ENCODE peak calls at places on chromosomes 11 and 22, in five cellular contexts. K, G, N, U and Q are unnamed samples.

GRCh38 chr11:23990346-23990745 is 506.5 kb upstream of the LUZP2 start:
- DNase-seq in K (no peak), G (peak; percentile 23), N (no peak), U (no peak), Q (no peak)

GRCh38 chr11:57604289-57605010 is 7.0 kb downstream of the SERPING1 start:
- DNase-seq in K (no peak), G (no peak), N (no peak), U (no peak), Q (no peak)

GRCh38 chr11:21806982-21807749 is 385.7 kb upstream of the ANO5 start:
- DNase-seq in K (no peak), G (no peak), N (no peak), U (no peak), Q (no peak)

GRCh38 chr22:37043828-37044538 is 7.6 kb upstream of the KCTD17 start:
- DNase-seq in K (peak; percentile 39), G (peak; percentile 66), N (no peak), U (peak; percentile 88), Q (peak; percentile 64)

GRCh38 chr22:40813912-40814315 is 5.2 kb downstream of the SLC25A17 start:
- DNase-seq in K (no peak), G (no peak), N (no peak), U (no peak), Q (no peak)

GRCh38 chr11:76810151-76810853 is 27.1 kb downstream of the TSKU start:
- DNase-seq in K (peak; percentile 30), G (peak; percentile 59), N (peak; percentile 42), U (peak; percentile 57), Q (no peak)

GRCh38 chr22:16936625-16937024 is 71.4 kb downstream of the GAB4 start:
- DNase-seq in K (no peak), G (no peak), N (no peak), U (no peak), Q (no peak)

GRCh38 chr11:11975201-11976092 is 33.0 kb downstream of the DKK3 start:
- DNase-seq in K (no peak), G (no peak), N (no peak), U (no peak), Q (no peak)

GRCh38 chr11:68698993-68699392 is 14.6 kb downstream of the GAL start:
- DNase-seq in K (no peak), G (no peak), N (no peak), U (no peak), Q (no peak)

GRCh38 chr11:32888805-32889204 is 3.8 kb upstream of the QSER1 start:
- DNase-seq in K (no peak), G (peak; percentile 49), N (no peak), U (no peak), Q (no peak)

GRCh38 chr11:108609681-108610080 is 16.1 kb upstream of the EXPH5 start:
- DNase-seq in K (no peak), G (peak; percentile 79), N (peak; percentile 22), U (no peak), Q (no peak)

GRCh38 chr11:78189851-78190250 is 1.1 kb downstream of the USP35 start:
- DNase-seq in K (no peak), G (no peak), N (no peak), U (no peak), Q (no peak)

GRCh38 chr22:32206774-32207758 is 2.2 kb upstream of the RFPL2 start:
- DNase-seq in K (no peak), G (peak; percentile 17), N (no peak), U (peak; percentile 41), Q (peak; percentile 22)

GRCh38 chr11:124081496-124081895 is 33.8 kb upstream of the VWA5A start:
- DNase-seq in K (no peak), G (no peak), N (no peak), U (no peak), Q (no peak)

GRCh38 chr11:13271060-13271693 is 6.4 kb upstream of the BMAL1 start:
- DNase-seq in K (no peak), G (no peak), N (no peak), U (no peak), Q (no peak)

GRCh38 chr11:83661491-83662350 is 375.6 kb upstream of the CCDC90B start:
- DNase-seq in K (no peak), G (no peak), N (no peak), U (no peak), Q (no peak)

GRCh38 chr11:107172996-107173395 is 154.7 kb upstream of the GUCY1A2 start:
- DNase-seq in K (no peak), G (no peak), N (no peak), U (no peak), Q (no peak)

GRCh38 chr11:108115495-108116140 is 5.7 kb upstream of the ACAT1 start:
- DNase-seq in K (no peak), G (peak; percentile 92), N (peak; percentile 72), U (no peak), Q (no peak)

GRCh38 chr11:34238966-34239365 is 118.8 kb downstream of the ABTB2 start:
- DNase-seq in K (no peak), G (peak; percentile 30), N (no peak), U (no peak), Q (no peak)

GRCh38 chr11:91761406-91762027 is 463.1 kb upstream of the FAT3 start:
- DNase-seq in K (no peak), G (no peak), N (no peak), U (no peak), Q (peak; percentile 6)

GRCh38 chr11:94788396-94788795 is 20.2 kb downstream of the AMOTL1 start:
- DNase-seq in K (no peak), G (no peak), N (no peak), U (no peak), Q (no peak)

GRCh38 chr11:66267039-66267378 is 1.4 kb upstream of the RAB1B start:
- DNase-seq in K (no peak), G (no peak), N (no peak), U (no peak), Q (no peak)
- TF ChIP-seq CTCF in K (no peak), G (no peak), N (no peak), U (no peak), Q (no peak)

DNA sequence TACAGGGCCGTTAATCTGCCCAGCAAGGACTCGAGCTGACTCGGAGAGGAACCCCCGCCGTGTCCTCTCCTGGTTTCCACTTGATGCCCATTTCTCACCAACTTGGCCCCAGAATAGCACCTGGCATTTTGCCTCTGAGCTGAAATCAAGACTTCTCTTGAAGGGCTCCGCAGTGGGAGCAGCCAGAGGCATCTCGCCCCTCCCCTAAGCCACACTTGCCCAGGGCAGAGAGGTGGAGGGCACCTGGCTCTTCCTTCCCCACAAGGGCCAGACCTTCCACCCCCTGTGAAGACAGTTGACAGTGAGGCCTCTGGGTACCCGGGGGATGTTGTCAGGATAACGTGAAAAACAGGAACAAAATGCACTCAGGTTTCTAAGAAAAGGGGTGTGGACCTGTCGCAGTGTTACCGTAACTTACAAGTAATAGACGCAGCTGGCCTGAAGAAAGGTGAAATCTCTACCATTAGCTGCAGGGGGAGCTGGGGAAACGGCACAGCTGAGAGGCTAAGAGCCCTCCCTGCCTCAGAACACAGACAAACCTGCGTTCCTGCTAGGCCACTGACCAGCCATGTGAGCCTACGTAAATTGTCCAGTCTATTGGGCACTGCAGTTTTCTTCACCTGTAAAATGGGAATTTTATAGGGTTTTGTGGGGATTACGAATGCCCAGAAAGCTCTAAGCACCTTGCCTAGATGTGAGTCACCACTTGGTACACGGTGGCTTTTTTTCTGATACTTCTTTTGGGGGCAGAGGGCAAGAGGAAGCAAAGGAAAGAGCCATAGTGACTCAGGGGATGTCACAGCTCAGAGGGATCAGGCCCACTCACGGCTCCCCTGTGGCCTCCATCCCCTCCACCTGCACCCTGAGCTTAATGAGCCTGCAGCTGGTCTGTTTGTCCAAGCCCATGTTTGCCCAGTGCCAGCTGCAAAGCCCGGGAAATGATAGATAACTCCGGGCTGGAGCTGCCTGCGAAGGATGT is 18.6 kb upstream of the CABP7 start:
- DNase-seq in K (no peak), G (peak; percentile 39), N (peak; percentile 25), U (peak; percentile 47), Q (no peak)
- TF ChIP-seq CTCF in K (peak; percentile 49), G (peak; percentile 27), N (peak; percentile 33), U (peak; percentile 28), Q (no peak)

GRCh38 chr22:39316440-39317083 is 2.9 kb downstream of the RPL3 start:
- DNase-seq in K (peak; percentile 71), G (peak; percentile 95), N (peak; percentile 56), U (peak; percentile 70), Q (peak; percentile 76)

GRCh38 chr22:39318507-39319283 is 728 bp downstream of the RPL3 start:
- DNase-seq in K (no peak), G (peak; percentile 58), N (no peak), U (no peak), Q (no peak)

GRCh38 chr22:39317756-39318506 is 1.5 kb downstream of the RPL3 start:
- DNase-seq in K (no peak), G (peak; percentile 68), N (no peak), U (no peak), Q (no peak)

GRCh38 chr22:39317084-39317755 is 2.2 kb downstream of the RPL3 start:
- DNase-seq in K (no peak), G (no peak), N (no peak), U (no peak), Q (no peak)

DNA sequence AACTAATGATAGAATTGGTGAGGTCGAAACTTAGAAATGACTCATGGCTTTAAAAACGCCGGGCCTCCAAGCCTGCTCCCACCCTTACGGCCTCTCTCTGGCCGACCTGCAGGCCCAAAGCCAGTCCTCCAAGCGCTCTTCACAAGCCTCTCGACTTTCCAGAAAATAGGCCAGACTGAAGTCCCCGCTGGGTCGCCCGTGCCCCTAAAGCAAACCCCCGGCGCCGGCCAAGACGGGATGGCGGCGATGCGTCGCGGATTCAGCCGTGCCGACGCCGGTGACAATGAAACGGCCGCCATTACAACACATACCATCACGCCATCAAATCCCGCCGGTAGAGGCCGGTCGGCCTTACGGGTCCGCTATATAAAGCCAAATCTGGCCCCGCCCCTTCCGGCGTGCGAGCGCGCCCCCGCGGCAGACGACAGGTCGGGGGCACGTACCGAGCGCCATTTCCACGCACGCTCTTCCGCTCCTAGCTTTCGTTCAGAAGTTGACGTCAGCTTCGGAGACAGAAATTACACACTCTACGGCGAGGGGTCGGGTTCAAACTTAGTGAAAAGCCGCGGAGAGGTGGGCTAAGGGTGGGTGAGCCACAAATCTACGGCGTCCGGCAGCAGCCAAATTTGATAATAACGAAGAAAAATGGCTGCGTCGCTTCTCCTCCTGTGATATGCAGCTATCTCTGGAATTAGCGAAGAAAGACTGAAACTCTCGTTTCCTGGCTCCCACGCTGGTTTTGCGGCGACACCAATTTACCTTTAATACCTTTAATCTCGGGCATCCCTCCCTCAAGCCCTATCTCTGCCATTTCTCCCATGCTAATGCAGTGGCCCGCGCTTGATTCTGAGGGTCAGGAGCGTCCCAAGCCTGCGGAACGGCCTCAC is at the start of gene RPL3:
- DNase-seq in K (peak; percentile 98), G (peak; percentile 99), N (peak; percentile 81), U (peak; percentile 97), Q (peak; percentile 96)
- TF ChIP-seq CTCF in K (no peak), G (no peak), N (no peak), U (no peak), Q (no peak)

DNA sequence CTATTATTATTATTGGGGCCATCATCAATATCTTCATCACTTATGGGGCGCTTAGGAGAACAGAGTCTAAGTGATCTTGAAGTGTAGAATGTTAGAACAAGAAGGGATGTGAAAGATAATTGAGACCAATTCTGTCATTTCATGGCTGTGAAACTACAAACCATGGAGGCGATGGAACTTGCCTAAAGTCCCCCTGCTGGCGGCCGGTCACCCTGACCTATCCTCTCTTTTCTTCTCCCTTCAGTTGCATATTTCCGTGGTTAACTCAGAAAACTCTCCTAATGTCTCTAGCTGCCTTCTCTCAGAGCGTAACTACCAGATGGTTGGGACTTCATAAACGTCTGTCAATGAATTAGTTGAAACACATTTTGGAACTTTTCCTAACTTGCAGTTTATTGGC is 6.6 kb upstream of the OR4B1 start:
- DNase-seq in K (no peak), G (peak; percentile 0), N (no peak), U (peak; percentile 42), Q (no peak)
- TF ChIP-seq CTCF in K (peak; percentile 20), G (no peak), N (no peak), U (peak; percentile 52), Q (no peak)